ENCODE peak calls at places on chromosomes 11 and 22, in four cellular contexts. One of them, this sample, is unnamed.

GRCh38 chr11:95908826-95909225 is 15.1 kb downstream of the MTMR2 start:
- DNase-seq in mesendoderm: no peak
- DNase-seq in H1: no peak
- DNase-seq in H9: no peak
- DNase-seq in this sample: peak; percentile 49

GRCh38 chr11:107044503-107044902 is 26.2 kb upstream of the GUCY1A2 start:
- DNase-seq in mesendoderm: no peak
- DNase-seq in H1: no peak
- DNase-seq in H9: no peak
- DNase-seq in this sample: no peak

GRCh38 chr11:10288316-10288715 is 5.7 kb downstream of the SBF2 start:
- DNase-seq in mesendoderm: no peak
- DNase-seq in H1: no peak
- DNase-seq in H9: no peak
- DNase-seq in this sample: no peak

GRCh38 chr11:34358258-34358665 is 452 bp upstream of the ABTB2 start:
- DNase-seq in mesendoderm: peak; percentile 91
- DNase-seq in H1: no peak
- DNase-seq in H9: no peak
- DNase-seq in this sample: peak; percentile 24

GRCh38 chr11:64406221-64406946 is 47.4 kb downstream of the RPS6KA4 start:
- DNase-seq in mesendoderm: peak; percentile 54
- DNase-seq in H1: no peak
- DNase-seq in H9: no peak
- DNase-seq in this sample: peak; percentile 6

GRCh38 chr11:125772834-125773505 is 5.7 kb downstream of the PATE2 start:
- DNase-seq in mesendoderm: no peak
- DNase-seq in H1: no peak
- DNase-seq in H9: no peak
- DNase-seq in this sample: peak; percentile 63

GRCh38 chr22:38110863-38111852 is 674 bp upstream of the BAIAP2L2 start:
- DNase-seq in mesendoderm: no peak
- DNase-seq in H1: no peak
- DNase-seq in H9: peak; percentile 68
- DNase-seq in this sample: no peak

GRCh38 chr11:83294208-83294607 is 8.0 kb upstream of the CCDC90B start:
- DNase-seq in mesendoderm: peak; percentile 28
- DNase-seq in H1: no peak
- DNase-seq in H9: no peak
- DNase-seq in this sample: no peak

GRCh38 chr22:50620861-50621490 is 7.0 kb downstream of the ARSA start:
- DNase-seq in mesendoderm: no peak
- DNase-seq in H1: no peak
- DNase-seq in H9: no peak
- DNase-seq in this sample: no peak

GRCh38 chr11:2462092-2462985 is 17.5 kb downstream of the KCNQ1 start:
- DNase-seq in mesendoderm: no peak
- DNase-seq in H1: no peak
- DNase-seq in H9: no peak
- DNase-seq in this sample: no peak

GRCh38 chr22:40434745-40435144 is 64.4 kb downstream of the SGSM3 start:
- DNase-seq in mesendoderm: no peak
- DNase-seq in H1: no peak
- DNase-seq in H9: no peak
- DNase-seq in this sample: no peak

GRCh38 chr11:78217650-78218541 is 29.2 kb downstream of the USP35 start:
- DNase-seq in mesendoderm: no peak
- DNase-seq in H1: no peak
- DNase-seq in H9: peak; percentile 16
- DNase-seq in this sample: no peak

GRCh38 chr11:120343429-120343828 is 7.2 kb downstream of the ARHGEF12 start:
- DNase-seq in mesendoderm: no peak
- DNase-seq in H1: no peak
- DNase-seq in H9: no peak
- DNase-seq in this sample: no peak

GRCh38 chr11:114386545-114386944 is 13.8 kb downstream of the C11orf71 start:
- DNase-seq in mesendoderm: no peak
- DNase-seq in H1: no peak
- DNase-seq in H9: no peak
- DNase-seq in this sample: no peak

GRCh38 chr11:394034-394857 is at the start of gene PKP3:
- DNase-seq in mesendoderm: peak; percentile 81
- DNase-seq in H1: peak; percentile 38
- DNase-seq in H9: peak; percentile 88
- DNase-seq in this sample: peak; percentile 60

GRCh38 chr11:19735512-19735911 is 22.9 kb downstream of the NAV2 start:
- DNase-seq in mesendoderm: no peak
- DNase-seq in H1: no peak
- DNase-seq in H9: no peak
- DNase-seq in this sample: peak; percentile 75

DNA sequence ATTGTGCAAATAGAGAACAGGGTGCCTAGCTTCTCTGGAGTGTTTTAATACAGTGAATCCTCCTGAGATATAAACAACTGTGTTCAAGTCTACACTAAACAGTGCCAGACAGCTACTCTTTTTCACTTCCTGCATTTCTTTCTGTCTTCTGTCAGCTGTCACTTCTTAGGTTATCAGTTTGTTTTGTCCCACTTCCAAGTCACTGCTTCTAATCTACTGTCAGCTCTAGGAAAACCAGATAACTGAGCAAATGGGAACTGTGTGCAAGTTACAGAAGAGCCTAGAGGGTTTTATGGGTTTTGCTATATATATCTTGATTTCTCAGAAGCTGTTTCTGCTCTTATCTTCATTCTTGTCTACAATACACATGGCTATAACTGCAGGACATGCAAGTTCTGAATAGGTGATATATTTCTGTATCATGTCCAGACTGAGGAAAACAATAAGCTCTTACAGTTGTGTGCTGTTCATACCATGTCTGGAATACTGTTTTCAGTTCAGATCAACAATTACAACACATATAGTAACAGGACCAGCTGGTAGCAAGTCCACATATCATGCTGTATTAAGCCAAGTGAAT is 5.8 kb downstream of the PITPNB start:
- DNase-seq in mesendoderm: peak; percentile 80
- DNase-seq in H1: no peak
- DNase-seq in H9: no peak
- DNase-seq in this sample: peak; percentile 29
- H4K5ac ChIP-seq in mesendoderm: no peak overlapping the region
- H4K5ac ChIP-seq in H1: no peak overlapping the region
- H4K5ac ChIP-seq in H9: no peak overlapping the region
- H4K5ac ChIP-seq in this sample: peak overlapping the region; percentile 16

GRCh38 chr11:87604350-87604749 is 566.6 kb downstream of the TMEM135 start:
- DNase-seq in mesendoderm: no peak
- DNase-seq in H1: no peak
- DNase-seq in H9: no peak
- DNase-seq in this sample: no peak

GRCh38 chr11:87597696-87598095 is 560.0 kb downstream of the TMEM135 start:
- DNase-seq in mesendoderm: peak; percentile 32
- DNase-seq in H1: no peak
- DNase-seq in H9: no peak
- DNase-seq in this sample: no peak

GRCh38 chr11:87602776-87603175 is 565.0 kb downstream of the TMEM135 start:
- DNase-seq in mesendoderm: no peak
- DNase-seq in H1: no peak
- DNase-seq in H9: no peak
- DNase-seq in this sample: no peak

GRCh38 chr11:87603887-87604286 is 566.2 kb downstream of the TMEM135 start:
- DNase-seq in mesendoderm: no peak
- DNase-seq in H1: no peak
- DNase-seq in H9: no peak
- DNase-seq in this sample: no peak

GRCh38 chr11:87600938-87601337 is 563.2 kb downstream of the TMEM135 start:
- DNase-seq in mesendoderm: no peak
- DNase-seq in H1: no peak
- DNase-seq in H9: no peak
- DNase-seq in this sample: no peak
- H4K5ac ChIP-seq in mesendoderm: no peak overlapping the region
- H4K5ac ChIP-seq in H1: no peak overlapping the region
- H4K5ac ChIP-seq in H9: no peak overlapping the region
- H4K5ac ChIP-seq in this sample: no peak overlapping the region

GRCh38 chr22:31153357-31153756 is 6.6 kb upstream of the RNF185 start:
- DNase-seq in mesendoderm: no peak
- DNase-seq in H1: no peak
- DNase-seq in H9: no peak
- DNase-seq in this sample: no peak
- H4K5ac ChIP-seq in mesendoderm: no peak overlapping the region
- H4K5ac ChIP-seq in H1: no peak overlapping the region
- H4K5ac ChIP-seq in H9: no peak overlapping the region
- H4K5ac ChIP-seq in this sample: peak overlapping the region; percentile 79

GRCh38 chr22:45120440-45120839 is 43.3 kb upstream of the NUP50 start:
- DNase-seq in mesendoderm: no peak
- DNase-seq in H1: no peak
- DNase-seq in H9: no peak
- DNase-seq in this sample: no peak

GRCh38 chr22:45125198-45125597 is 38.5 kb upstream of the NUP50 start:
- DNase-seq in mesendoderm: no peak
- DNase-seq in H1: no peak
- DNase-seq in H9: no peak
- DNase-seq in this sample: peak; percentile 94

GRCh38 chr22:45120931-45121330 is 42.8 kb upstream of the NUP50 start:
- DNase-seq in mesendoderm: no peak
- DNase-seq in H1: no peak
- DNase-seq in H9: no peak
- DNase-seq in this sample: peak; percentile 54

GRCh38 chr22:45127866-45128265 is 35.9 kb upstream of the NUP50 start:
- DNase-seq in mesendoderm: no peak
- DNase-seq in H1: no peak
- DNase-seq in H9: no peak
- DNase-seq in this sample: peak; percentile 75

GRCh38 chr22:45124176-45124857 is 39.4 kb upstream of the NUP50 start:
- DNase-seq in mesendoderm: no peak
- DNase-seq in H1: no peak
- DNase-seq in H9: no peak
- DNase-seq in this sample: peak; percentile 33
- H4K5ac ChIP-seq in mesendoderm: no peak overlapping the region
- H4K5ac ChIP-seq in H1: no peak overlapping the region
- H4K5ac ChIP-seq in H9: no peak overlapping the region
- H4K5ac ChIP-seq in this sample: peak overlapping the region; percentile 19

GRCh38 chr11:8223513-8223899 is 40.2 kb downstream of the LMO1 start:
- DNase-seq in mesendoderm: no peak
- DNase-seq in H1: no peak
- DNase-seq in H9: no peak
- DNase-seq in this sample: peak; percentile 11
- H4K5ac ChIP-seq in mesendoderm: no peak overlapping the region
- H4K5ac ChIP-seq in H1: no peak overlapping the region
- H4K5ac ChIP-seq in H9: no peak overlapping the region
- H4K5ac ChIP-seq in this sample: no peak overlapping the region

GRCh38 chr22:17749605-17750395 is 24.5 kb downstream of the BID start:
- DNase-seq in mesendoderm: no peak
- DNase-seq in H1: no peak
- DNase-seq in H9: no peak
- DNase-seq in this sample: no peak
- H4K5ac ChIP-seq in mesendoderm: no peak overlapping the region
- H4K5ac ChIP-seq in H1: no peak overlapping the region
- H4K5ac ChIP-seq in H9: no peak overlapping the region
- H4K5ac ChIP-seq in this sample: no peak overlapping the region

DNA sequence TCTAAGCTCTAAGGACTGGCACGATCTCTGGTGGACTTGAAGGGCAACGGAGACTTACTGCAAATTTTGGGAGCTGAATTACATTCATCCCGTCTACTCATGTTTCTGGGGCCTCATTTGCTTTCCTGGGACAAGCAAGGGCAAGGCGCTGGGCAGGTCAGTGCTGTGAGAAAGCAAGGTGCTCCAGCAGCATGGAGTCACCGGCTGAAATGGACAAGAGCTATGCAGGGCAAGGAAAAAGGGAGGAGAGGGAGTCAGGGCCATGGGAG is 25.6 kb downstream of the FLI1 start:
- DNase-seq in mesendoderm: no peak
- DNase-seq in H1: no peak
- DNase-seq in H9: no peak
- DNase-seq in this sample: no peak
- H4K5ac ChIP-seq in mesendoderm: no peak overlapping the region
- H4K5ac ChIP-seq in H1: no peak overlapping the region
- H4K5ac ChIP-seq in H9: no peak overlapping the region
- H4K5ac ChIP-seq in this sample: no peak overlapping the region

GRCh38 chr22:35601743-35602633 is 15.1 kb downstream of the MB start:
- DNase-seq in mesendoderm: no peak
- DNase-seq in H1: no peak
- DNase-seq in H9: no peak
- DNase-seq in this sample: peak; percentile 72
- H4K5ac ChIP-seq in mesendoderm: no peak overlapping the region
- H4K5ac ChIP-seq in H1: no peak overlapping the region
- H4K5ac ChIP-seq in H9: no peak overlapping the region
- H4K5ac ChIP-seq in this sample: no peak overlapping the region